ENCODE peak calls at places on chromosome 19, in four cellular contexts. U, R, K and B are unnamed samples.

GRCh38 chr19:756232-756631 is 5.3 kb downstream of the MISP start:
- DNase-seq in U (peak), K (no peak), R (no peak), B (no peak)

GRCh38 chr19:533485-534058 is 2.0 kb downstream of the CDC34 start:
- DNase-seq in K (no peak), R (no peak), U (no peak), B (no peak)

GRCh38 chr19:677201-677600 is 1.0 kb downstream of the FSTL3 start:
- DNase-seq in K (peak), R (no peak), U (peak), B (peak)

GRCh38 chr19:31596751-31597150 is 247.5 kb upstream of the TSHZ3 start:
- DNase-seq in R (no peak), K (no peak), U (no peak), B (peak)

GRCh38 chr19:43820098-43820860 is 6.8 kb upstream of the ZNF283 start:
- DNase-seq in U (no peak), R (no peak), K (peak), B (no peak)

GRCh38 chr19:44951179-44952159 is 3.7 kb upstream of the CLPTM1 start:
- DNase-seq in R (peak), K (peak), U (peak), B (peak)

GRCh38 chr19:45474191-45474940 is 6.6 kb downstream of the FOSB start:
- DNase-seq in K (no peak), U (no peak), R (peak), B (no peak)

GRCh38 chr19:40348961-40349507 is 539 bp downstream of the PLD3 start:
- DNase-seq in U (no peak), K (no peak), R (no peak), B (peak)

GRCh38 chr19:3738477-3739220 is 22.8 kb downstream of the APBA3 start:
- DNase-seq in U (no peak), R (no peak), K (no peak), B (no peak)

GRCh38 chr19:13356686-13357280 is 149.5 kb downstream of the CACNA1A start:
- DNase-seq in K (no peak), R (no peak), U (no peak), B (no peak)

GRCh38 chr19:10815969-10816635 is 19.9 kb downstream of the TMED1 start:
- DNase-seq in K (no peak), U (no peak), R (no peak), B (no peak)

GRCh38 chr19:51501594-51502263 is at the start of gene SIGLEC12:
- DNase-seq in R (no peak), U (peak), K (peak), B (peak)

GRCh38 chr19:55537741-55538111 is 793 bp upstream of the SBK2 start:
- DNase-seq in K (no peak), R (no peak), U (no peak), B (no peak)

GRCh38 chr19:28468701-28469459 is 744.1 kb downstream of the UQCRFS1 start:
- DNase-seq in R (no peak), U (peak), K (no peak), B (no peak)

GRCh38 chr19:16657384-16657783 is 2.6 kb downstream of the SMIM7 start:
- DNase-seq in K (no peak), R (no peak), U (no peak), B (no peak)

GRCh38 chr19:343941-344624 is 513 bp downstream of the MIER2 start:
- DNase-seq in K (no peak), R (peak), U (no peak), B (no peak)

GRCh38 chr19:33293255-33294057 is 8.9 kb downstream of the CEBPA start:
- DNase-seq in R (no peak), U (peak), K (no peak), B (no peak)

GRCh38 chr19:43798546-43799409 is 3.5 kb downstream of the LYPD5 start:
- DNase-seq in R (peak), K (no peak), U (peak), B (no peak)

GRCh38 chr19:40576181-40576584 is 490 bp upstream of the SHKBP1 start:
- DNase-seq in U (no peak), K (no peak), R (no peak), B (no peak)

GRCh38 chr19:4385291-4386037 is 14.9 kb downstream of the SH3GL1 start:
- DNase-seq in U (no peak), K (no peak), R (no peak), B (no peak)

GRCh38 chr19:2478324-2478755 is 2.4 kb downstream of the GADD45B start:
- DNase-seq in R (peak), U (peak), K (peak), B (peak)

GRCh38 chr19:1221141-1221903 is 15.7 kb downstream of the STK11 start:
- DNase-seq in U (no peak), K (peak), R (no peak), B (peak)

GRCh38 chr19:41911889-41912731 is 16.1 kb downstream of the ERFL start:
- DNase-seq in R (no peak), U (no peak), K (no peak), B (no peak)

GRCh38 chr19:16605552-16605951 is 22.5 kb downstream of the MED26 start:
- DNase-seq in U (no peak), K (no peak), R (no peak), B (no peak)

GRCh38 chr19:50547385-50548190 is 20.6 kb downstream of the LRRC4B start:
- DNase-seq in R (no peak), U (no peak), K (no peak), B (no peak)

GRCh38 chr19:49677232-49677881 is at the start of gene PRMT1:
- DNase-seq in K (no peak), R (peak), U (peak), B (no peak)

GRCh38 chr19:9485140-9485539 is 13.3 kb downstream of the ZNF560 start:
- DNase-seq in U (no peak), K (no peak), R (no peak), B (no peak)

GRCh38 chr19:50542825-50543428 is 25.3 kb downstream of the LRRC4B start:
- DNase-seq in R (no peak), K (no peak), U (no peak), B (no peak)

GRCh38 chr19:18051887-18052286 is 34.8 kb downstream of the IL12RB1 start:
- DNase-seq in U (no peak), R (no peak), K (peak), B (no peak)

GRCh38 chr19:18046066-18046718 is 38.2 kb downstream of the ARRDC2 start:
- DNase-seq in U (peak), K (no peak), R (no peak), B (peak)

GRCh38 chr19:18053571-18054219 is 33.0 kb downstream of the IL12RB1 start:
- DNase-seq in R (no peak), K (no peak), U (no peak), B (no peak)

GRCh38 chr19:18045307-18046013 is 37.5 kb downstream of the ARRDC2 start:
- DNase-seq in K (no peak), R (no peak), U (no peak), B (no peak)

GRCh38 chr19:18049390-18049789 is 37.3 kb downstream of the IL12RB1 start:
- DNase-seq in R (no peak), K (peak), U (peak), B (peak)
- H3K27ac ChIP-seq in R (no peak), K (peak), U (peak), B (peak)

GRCh38 chr19:47589824-47590223 is 16.9 kb upstream of the ZNF541 start:
- DNase-seq in K (no peak), U (no peak), R (no peak), B (no peak)
- H3K27ac ChIP-seq in K (no peak), U (no peak), R (no peak), B (no peak)

DNA sequence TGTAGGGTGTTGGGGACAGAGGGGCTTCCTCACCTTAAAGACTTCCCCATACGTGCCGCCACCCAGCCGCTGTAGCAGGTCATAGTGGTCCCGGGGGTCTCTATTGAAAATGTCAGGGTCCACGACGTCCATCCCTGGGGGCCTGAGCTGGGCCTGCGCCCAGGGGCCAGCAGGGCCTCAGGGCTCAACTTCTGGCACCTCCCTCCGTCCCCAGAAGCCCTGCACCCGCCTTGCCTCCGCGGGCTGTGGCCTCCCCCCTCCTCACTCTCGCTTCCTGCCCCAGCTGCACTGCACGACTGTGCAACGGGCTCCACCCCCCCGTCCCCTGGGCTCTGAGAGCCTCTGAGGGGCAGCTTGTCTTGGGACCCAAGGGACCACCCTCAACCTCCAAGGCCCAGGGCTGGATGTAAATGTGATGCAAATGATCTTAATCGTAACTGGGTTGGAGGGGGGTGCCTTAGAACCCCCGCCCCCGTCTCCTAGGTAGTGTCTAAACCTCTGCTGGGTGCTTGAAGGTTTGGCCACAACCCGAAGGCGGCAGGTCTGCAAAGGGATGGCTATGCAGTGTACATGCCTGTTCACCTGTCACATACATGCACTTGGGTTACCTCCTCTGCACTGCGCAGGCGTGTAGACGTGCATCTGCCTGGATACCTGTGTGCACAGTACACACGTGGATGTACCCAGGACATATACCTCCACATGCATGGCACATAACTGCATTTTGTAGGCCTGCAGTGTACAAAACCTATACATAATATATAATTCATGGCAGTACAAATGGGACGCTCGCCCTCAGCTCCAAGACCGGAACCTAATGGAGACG is at the start of gene MAP4K1:
- DNase-seq in U (peak), K (peak), R (peak), B (no peak)
- H3K27ac ChIP-seq in U (peak), K (peak), R (peak), B (peak)

GRCh38 chr19:47096721-47097120 is 16.9 kb downstream of the ZC3H4 start:
- DNase-seq in R (no peak), K (peak), U (peak), B (no peak)
- H3K27ac ChIP-seq in R (no peak), K (peak), U (peak), B (peak)